ENCODE peak calls at places on chromosome 20, in nine cellular contexts. A, V, S, Q, T, H, P, D and Y are unnamed samples.
A peak's percentile ranks its signal among the peaks of the same experiment; 100 is the strongest.

GRCh38 chr20:18624948-18625347 is 37.1 kb downstream of the DTD1 start:
- DNase-seq in A (no peak), V (no peak), S (no peak), Q (no peak), T (no peak), H (no peak), P (no peak), D (no peak), Y (no peak)

GRCh38 chr20:37524221-37524700 is 3.2 kb downstream of the NNAT start:
- DNase-seq in A (no peak), V (no peak), S (no peak), Q (no peak), T (no peak), H (no peak), P (no peak), D (no peak), Y (no peak)

GRCh38 chr20:1301031-1301529 is 27.9 kb downstream of the SDCBP2 start:
- DNase-seq in A (peak; percentile 64), V (peak; percentile 74), S (peak; percentile 66), Q (peak; percentile 18), T (peak; percentile 56), H (peak; percentile 33), P (no peak), D (peak; percentile 62), Y (no peak)

GRCh38 chr20:62179162-62179504 is 3.7 kb upstream of the MTG2 start:
- DNase-seq in A (no peak), V (no peak), S (no peak), Q (no peak), T (no peak), H (no peak), P (no peak), D (no peak), Y (no peak)

GRCh38 chr20:1185781-1186334 is 1.1 kb upstream of the TMEM74B start:
- DNase-seq in A (peak; percentile 48), V (peak; percentile 51), S (peak; percentile 7), Q (peak; percentile 34), T (peak; percentile 4), H (peak; percentile 81), P (no peak), D (peak; percentile 11), Y (no peak)

GRCh38 chr20:49751397-49751735 is 37.7 kb upstream of the B4GALT5 start:
- DNase-seq in A (no peak), V (no peak), S (no peak), Q (no peak), T (no peak), H (no peak), P (no peak), D (peak; percentile 38), Y (no peak)

GRCh38 chr20:48815537-48815936 is 12.3 kb downstream of the PREX1 start:
- DNase-seq in A (no peak), V (no peak), S (no peak), Q (no peak), T (no peak), H (no peak), P (no peak), D (no peak), Y (no peak)

GRCh38 chr20:31837896-31838397 is 7.5 kb downstream of the FOXS1 start:
- DNase-seq in A (peak; percentile 58), V (peak; percentile 86), S (peak; percentile 64), Q (no peak), T (peak; percentile 38), H (no peak), P (no peak), D (peak; percentile 46), Y (no peak)

GRCh38 chr20:25669826-25670422 is 26.7 kb downstream of the ZNF337 start:
- DNase-seq in A (no peak), V (peak; percentile 79), S (peak; percentile 22), Q (no peak), T (peak; percentile 43), H (peak; percentile 65), P (no peak), D (peak; percentile 80), Y (no peak)

GRCh38 chr20:49741940-49742339 is 28.3 kb upstream of the B4GALT5 start:
- DNase-seq in A (no peak), V (no peak), S (no peak), Q (no peak), T (no peak), H (no peak), P (no peak), D (no peak), Y (no peak)

GRCh38 chr20:10125757-10126156 is 91.0 kb downstream of the ANKEF1 start:
- DNase-seq in A (no peak), V (peak; percentile 23), S (peak; percentile 35), Q (no peak), T (peak; percentile 74), H (no peak), P (no peak), D (peak; percentile 23), Y (no peak)

GRCh38 chr20:62197801-62198200 is 15.0 kb downstream of the MTG2 start:
- DNase-seq in A (no peak), V (no peak), S (no peak), Q (no peak), T (no peak), H (no peak), P (no peak), D (no peak), Y (no peak)

GRCh38 chr20:64242003-64242796 is 13.3 kb upstream of the PCMTD2 start:
- DNase-seq in A (no peak), V (no peak), S (no peak), Q (no peak), T (no peak), H (no peak), P (no peak), D (no peak), Y (no peak)

GRCh38 chr20:57178582-57179112 is 87.8 kb downstream of the BMP7 start:
- DNase-seq in A (no peak), V (no peak), S (no peak), Q (no peak), T (no peak), H (no peak), P (no peak), D (no peak), Y (no peak)

GRCh38 chr20:5991623-5992441 is 41.4 kb downstream of the MCM8 start:
- DNase-seq in A (peak; percentile 13), V (peak; percentile 55), S (no peak), Q (no peak), T (peak; percentile 55), H (no peak), P (no peak), D (no peak), Y (no peak)
- TF ChIP-seq CTCF in A (no peak), V (no peak), S (no peak), Q (no peak), T (no peak), H (no peak), P (no peak), D (no peak), Y (no peak)

GRCh38 chr20:58237318-58238182 is 9.1 kb upstream of the ANKRD60 start:
- DNase-seq in A (no peak), V (peak; percentile 79), S (peak; percentile 72), Q (no peak), T (peak; percentile 73), H (no peak), P (no peak), D (peak; percentile 83), Y (no peak)
- H3K4me3 ChIP-seq in A (no peak overlapping the region), V (peak overlapping the region; percentile 16), S (peak overlapping the region; percentile 7), Q (no peak overlapping the region), T (peak overlapping the region; percentile 61), H (peak overlapping the region; percentile 55), P (peak overlapping the region; percentile 76), D (peak overlapping the region; percentile 6), Y (no peak overlapping the region)

DNA sequence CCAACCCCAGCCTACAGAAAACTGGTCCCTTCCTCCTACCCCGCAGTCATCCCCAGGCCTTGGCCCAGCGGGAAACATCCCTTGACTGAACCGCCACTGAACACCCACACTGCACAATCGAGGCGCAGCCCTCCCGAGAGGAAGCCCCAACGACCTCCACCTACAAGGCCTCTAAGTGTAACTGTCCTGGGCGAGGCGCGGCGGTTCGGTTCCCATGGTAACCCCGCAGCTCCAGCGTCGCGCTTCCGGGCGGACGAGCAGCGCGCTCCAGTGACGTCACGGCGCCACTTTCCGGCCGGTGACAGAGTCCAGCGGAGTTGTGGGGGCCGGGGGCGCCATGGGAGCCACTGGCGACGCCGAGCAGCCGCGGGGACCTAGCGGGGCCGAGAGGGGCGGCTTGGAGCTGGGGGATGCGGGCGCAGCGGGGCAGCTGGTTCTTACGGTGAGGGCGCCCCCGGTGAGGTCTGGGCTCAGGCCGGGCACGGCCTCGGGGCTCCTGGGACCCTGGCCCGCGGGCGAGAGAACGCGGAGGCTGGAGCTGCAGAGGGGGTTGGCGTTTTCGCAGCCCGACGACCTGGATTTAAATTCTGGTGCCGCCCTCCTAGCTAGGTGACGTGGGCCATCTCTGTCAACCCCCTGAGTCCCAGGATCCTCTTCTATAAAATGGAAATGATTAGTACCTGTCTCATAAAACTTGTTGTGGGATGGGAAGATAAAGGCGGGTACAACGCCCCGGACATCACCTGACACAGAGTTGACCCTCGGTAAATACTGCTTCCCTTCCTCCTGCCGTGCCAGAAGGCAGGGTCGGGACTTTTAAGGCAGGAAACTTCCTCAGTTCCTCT is at the start of the genes DNTTIP1 and WFDC3:
- DNase-seq in A (peak; percentile 87), V (peak; percentile 90), S (peak; percentile 89), Q (peak; percentile 80), T (peak; percentile 78), H (peak; percentile 97), P (peak; percentile 68), D (peak; percentile 84), Y (peak; percentile 50)
- TF ChIP-seq CTCF in A (no peak), V (no peak), S (no peak), Q (no peak), T (no peak), H (no peak), P (no peak), D (no peak), Y (no peak)

GRCh38 chr20:20010639-20011500 is 6.3 kb upstream of the NAA20 start:
- DNase-seq in A (peak; percentile 82), V (peak; percentile 57), S (peak; percentile 70), Q (no peak), T (peak; percentile 58), H (no peak), P (no peak), D (peak; percentile 25), Y (peak; percentile 39)

GRCh38 chr20:20005381-20005780 is 11.8 kb upstream of the NAA20 start:
- DNase-seq in A (no peak), V (no peak), S (no peak), Q (no peak), T (no peak), H (no peak), P (no peak), D (no peak), Y (no peak)

GRCh38 chr20:20014659-20015058 is 2.5 kb upstream of the NAA20 start:
- DNase-seq in A (peak; percentile 45), V (peak; percentile 44), S (no peak), Q (no peak), T (no peak), H (peak; percentile 37), P (no peak), D (no peak), Y (no peak)

GRCh38 chr20:20012517-20012916 is 4.6 kb upstream of the NAA20 start:
- DNase-seq in A (no peak), V (no peak), S (no peak), Q (no peak), T (no peak), H (no peak), P (no peak), D (no peak), Y (no peak)

GRCh38 chr20:20009784-20010253 is 7.3 kb upstream of the NAA20 start:
- DNase-seq in A (no peak), V (no peak), S (no peak), Q (no peak), T (no peak), H (peak; percentile 65), P (no peak), D (no peak), Y (no peak)
- H3K4me3 ChIP-seq in A (no peak overlapping the region), V (no peak overlapping the region), S (no peak overlapping the region), Q (no peak overlapping the region), T (no peak overlapping the region), H (peak overlapping the region; percentile 11), P (peak overlapping the region; percentile 50), D (no peak overlapping the region), Y (no peak overlapping the region)

GRCh38 chr20:5192570-5193431 is 66.0 kb downstream of the CDS2 start:
- DNase-seq in A (no peak), V (no peak), S (no peak), Q (no peak), T (no peak), H (no peak), P (no peak), D (no peak), Y (no peak)
- TF ChIP-seq CTCF in A (no peak), V (no peak), S (no peak), Q (no peak), T (no peak), H (no peak), P (no peak), D (no peak), Y (no peak)